ENCODE peak calls at places on chromosomes 2 and 18, in nine cellular contexts. C is H54, S is GM10248, K is amygdala, T is AG04449, D is MM.1S, Q is SJSA1, L is fibroblast of mammary gland, M is brain microvascular endothelial cell. V is an unnamed sample.

GRCh38 chr18:39480494-39481245 is 1915.1 kb upstream of the CELF4 start:
- DNase-seq in C (no peak), S (no peak), K (no peak), T (no peak), D (no peak), Q (no peak), L (no peak), M (no peak), V (no peak)

GRCh38 chr2:223800908-223801307 is 36.5 kb downstream of the AP1S3 start:
- DNase-seq in C (no peak), S (no peak), K (no peak), T (no peak), D (no peak), Q (no peak), L (no peak), M (no peak), V (no peak)

GRCh38 chr18:12946549-12947354 is 1.1 kb upstream of the SEH1L start:
- DNase-seq in C (peak; percentile 17), S (no peak), K (no peak), T (peak; percentile 75), D (peak; percentile 21), Q (peak; percentile 72), L (peak; percentile 83), M (peak; percentile 72), V (peak; percentile 76)

GRCh38 chr2:70596739-70597138 is 43.1 kb upstream of the TGFA start:
- DNase-seq in C (peak; percentile 25), S (no peak), K (no peak), T (no peak), D (no peak), Q (no peak), L (no peak), M (no peak), V (no peak)

GRCh38 chr2:85188852-85189251 is 55.7 kb downstream of the TCF7L1 start:
- DNase-seq in C (no peak), S (no peak), K (no peak), T (no peak), D (no peak), Q (no peak), L (no peak), M (no peak), V (peak; percentile 5)

GRCh38 chr2:18187214-18187613 is 308.7 kb downstream of the KCNS3 start:
- DNase-seq in C (no peak), S (no peak), K (no peak), T (no peak), D (no peak), Q (no peak), L (no peak), M (no peak), V (no peak)

GRCh38 chr18:7062844-7063243 is 54.8 kb downstream of the LAMA1 start:
- DNase-seq in C (no peak), S (no peak), K (no peak), T (no peak), D (no peak), Q (no peak), L (no peak), M (no peak), V (no peak)

GRCh38 chr2:218547511-218547910 is 20.6 kb downstream of the USP37 start:
- DNase-seq in C (no peak), S (no peak), K (no peak), T (no peak), D (no peak), Q (no peak), L (no peak), M (no peak), V (no peak)

GRCh38 chr2:85008252-85008651 is 37.3 kb downstream of the KCMF1 start:
- DNase-seq in C (no peak), S (no peak), K (no peak), T (no peak), D (no peak), Q (no peak), L (no peak), M (no peak), V (no peak)

GRCh38 chr2:63983986-63984605 is 35.1 kb downstream of the VPS54 start:
- DNase-seq in C (no peak), S (no peak), K (no peak), T (no peak), D (no peak), Q (no peak), L (no peak), M (no peak), V (no peak)

GRCh38 chr18:54162431-54162830 is 62.0 kb downstream of the MBD2 start:
- DNase-seq in C (peak; percentile 11), S (no peak), K (no peak), T (peak; percentile 74), D (no peak), Q (no peak), L (peak; percentile 86), M (peak; percentile 72), V (no peak)

GRCh38 chr2:186962085-186962747 is 113.2 kb upstream of the ZSWIM2 start:
- DNase-seq in C (no peak), S (no peak), K (no peak), T (no peak), D (no peak), Q (no peak), L (no peak), M (no peak), V (no peak)

GRCh38 chr2:164538250-164538866 is 82.9 kb downstream of the GRB14 start:
- DNase-seq in C (peak; percentile 26), S (peak; percentile 27), K (no peak), T (no peak), D (peak; percentile 57), Q (no peak), L (peak; percentile 47), M (peak; percentile 40), V (peak; percentile 42)

GRCh38 chr2:224466315-224466714 is 64.4 kb upstream of the FAM124B start:
- DNase-seq in C (no peak), S (no peak), K (no peak), T (no peak), D (no peak), Q (no peak), L (no peak), M (no peak), V (no peak)

GRCh38 chr2:102473020-102473419 is at the start of gene SLC9A4:
- DNase-seq in C (peak; percentile 12), S (peak; percentile 30), K (no peak), T (no peak), D (peak; percentile 60), Q (no peak), L (peak; percentile 51), M (peak; percentile 45), V (no peak)

GRCh38 chr2:235049069-235049468 is 97.3 kb downstream of the SH3BP4 start:
- DNase-seq in C (no peak), S (no peak), K (no peak), T (no peak), D (no peak), Q (no peak), L (no peak), M (no peak), V (no peak)

GRCh38 chr2:130366720-130367119 is 10.9 kb downstream of the PTPN18 start:
- DNase-seq in C (no peak), S (no peak), K (no peak), T (no peak), D (no peak), Q (no peak), L (no peak), M (no peak), V (no peak)

GRCh38 chr2:238841542-238842181 is 6.2 kb upstream of the TWIST2 start:
- DNase-seq in C (no peak), S (no peak), K (no peak), T (no peak), D (no peak), Q (no peak), L (no peak), M (no peak), V (no peak)

GRCh38 chr2:101909760-101910159 is 82.0 kb upstream of the IL1R2 start:
- DNase-seq in C (no peak), S (no peak), K (no peak), T (no peak), D (no peak), Q (no peak), L (no peak), M (no peak), V (no peak)

GRCh38 chr18:62324917-62325805 is at the start of gene TNFRSF11A:
- DNase-seq in C (peak; percentile 57), S (peak; percentile 87), K (no peak), T (no peak), D (peak; percentile 52), Q (no peak), L (peak; percentile 8), M (no peak), V (peak; percentile 67)

GRCh38 chr18:76708727-76709353 is 113.5 kb upstream of the ZNF236 start:
- DNase-seq in C (no peak), S (no peak), K (no peak), T (no peak), D (no peak), Q (no peak), L (no peak), M (no peak), V (no peak)

GRCh38 chr2:5520352-5520996 is 171.7 kb upstream of the SOX11 start:
- DNase-seq in C (no peak), S (no peak), K (no peak), T (no peak), D (no peak), Q (no peak), L (no peak), M (peak; percentile 43), V (peak; percentile 38)

GRCh38 chr2:18721038-18721922 is 131.9 kb upstream of the NT5C1B start:
- DNase-seq in C (no peak), S (no peak), K (no peak), T (no peak), D (no peak), Q (no peak), L (no peak), M (peak; percentile 37), V (no peak)

GRCh38 chr2:192026716-192027109 is 168.0 kb downstream of the TMEFF2 start:
- DNase-seq in C (no peak), S (no peak), K (no peak), T (no peak), D (no peak), Q (no peak), L (no peak), M (no peak), V (no peak)

GRCh38 chr2:74876081-74876886 is 42.4 kb downstream of the HK2 start:
- DNase-seq in C (peak; percentile 54), S (peak; percentile 76), K (peak; percentile 45), T (no peak), D (peak; percentile 60), Q (no peak), L (peak; percentile 69), M (peak; percentile 43), V (peak; percentile 54)

GRCh38 chr2:222545821-222546540 is 109.9 kb downstream of the FARSB start:
- DNase-seq in C (no peak), S (no peak), K (no peak), T (no peak), D (no peak), Q (no peak), L (no peak), M (no peak), V (no peak)

GRCh38 chr2:129927696-129928095 is 51.8 kb upstream of the RAB6C start:
- DNase-seq in C (no peak), S (no peak), K (no peak), T (no peak), D (no peak), Q (peak; percentile 11), L (no peak), M (no peak), V (no peak)